ENCODE peak calls at places on chromosomes 7 and 10, in eight cellular contexts. O is adrenal gland; G is neuronal stem cell; I is aorta; U is CD8-positive, alpha-beta T cell; W is right cardiac atrium; X is body of pancreas; N is heart left ventricle. K is an unnamed sample.

GRCh38 chr10:71371750-71372166 is 25.0 kb upstream of the CDH23 start:
- DNase-seq in O (no peak), G (no peak), I (peak), U (no peak), W (no peak), X (no peak), N (no peak), K (no peak)

GRCh38 chr7:28070311-28071055 is 110.1 kb downstream of the JAZF1 start:
- DNase-seq in O (no peak), G (no peak), I (no peak), U (no peak), W (no peak), X (no peak), N (no peak), K (no peak)

GRCh38 chr10:10794776-10795175 is 222.9 kb upstream of the CELF2 start:
- DNase-seq in O (no peak), G (no peak), I (no peak), U (no peak), W (no peak), X (no peak), N (no peak), K (no peak)

GRCh38 chr10:21764790-21765189 is 230.8 kb downstream of the MLLT10 start:
- DNase-seq in O (no peak), G (no peak), I (no peak), U (no peak), W (no peak), X (no peak), N (no peak), K (no peak)

GRCh38 chr10:26460736-26461135 is 22.6 kb downstream of the APBB1IP start:
- DNase-seq in O (no peak), G (no peak), I (no peak), U (no peak), W (no peak), X (no peak), N (no peak), K (no peak)

GRCh38 chr10:88332526-88333265 is 250.4 kb downstream of the RNLS start:
- DNase-seq in O (no peak), G (no peak), I (no peak), U (no peak), W (no peak), X (no peak), N (no peak), K (no peak)

GRCh38 chr7:45217358-45217757 is 59.8 kb downstream of the RAMP3 start:
- DNase-seq in O (no peak), G (no peak), I (no peak), U (no peak), W (no peak), X (no peak), N (no peak), K (no peak)

GRCh38 chr7:76318488-76319353 is 16.2 kb downstream of the HSPB1 start:
- DNase-seq in O (peak), G (peak), I (peak), U (peak), W (peak), X (peak), N (peak), K (peak)

GRCh38 chr10:130434446-130435385 is 298.5 kb downstream of the GLRX3 start:
- DNase-seq in O (no peak), G (no peak), I (no peak), U (peak), W (no peak), X (no peak), N (no peak), K (no peak)

GRCh38 chr7:155506854-155507337 is 39.5 kb downstream of the CNPY1 start:
- DNase-seq in O (no peak), G (no peak), I (no peak), U (no peak), W (no peak), X (no peak), N (no peak), K (no peak)

GRCh38 chr7:44956157-44956766 is 22.6 kb downstream of the MYO1G start:
- DNase-seq in O (no peak), G (no peak), I (no peak), U (no peak), W (no peak), X (no peak), N (no peak), K (no peak)

GRCh38 chr10:421170-421569 is 268.3 kb downstream of the DIP2C start:
- DNase-seq in O (no peak), G (no peak), I (no peak), U (no peak), W (no peak), X (no peak), N (no peak), K (no peak)

GRCh38 chr10:18164093-18164492 is 23.9 kb downstream of the CACNB2 start:
- DNase-seq in O (no peak), G (no peak), I (no peak), U (no peak), W (no peak), X (no peak), N (no peak), K (no peak)

GRCh38 chr7:158924956-158925355 is 68.6 kb downstream of the DYNC2I1 start:
- DNase-seq in O (no peak), G (no peak), I (no peak), U (no peak), W (no peak), X (no peak), N (no peak), K (no peak)

GRCh38 chr10:119602241-119603095 is 5.7 kb upstream of the TIAL1 start:
- DNase-seq in O (peak), G (no peak), I (no peak), U (no peak), W (no peak), X (no peak), N (no peak), K (no peak)

GRCh38 chr7:47371733-47372368 is 210.1 kb downstream of the TNS3 start:
- DNase-seq in O (peak), G (no peak), I (peak), U (no peak), W (peak), X (peak), N (peak), K (no peak)

GRCh38 chr7:100543586-100543985 is 4.6 kb downstream of the AGFG2 start:
- DNase-seq in O (no peak), G (no peak), I (no peak), U (no peak), W (no peak), X (no peak), N (no peak), K (no peak)

GRCh38 chr7:100539436-100540006 is 518 bp downstream of the AGFG2 start:
- DNase-seq in O (no peak), G (no peak), I (no peak), U (no peak), W (no peak), X (no peak), N (no peak), K (no peak)

GRCh38 chr7:100538348-100538653 is 702 bp upstream of the AGFG2 start:
- DNase-seq in O (no peak), G (no peak), I (no peak), U (no peak), W (no peak), X (no peak), N (no peak), K (no peak)

GRCh38 chr7:100540073-100540723 is 1.2 kb downstream of the AGFG2 start:
- DNase-seq in O (no peak), G (no peak), I (no peak), U (no peak), W (no peak), X (peak), N (no peak), K (no peak)

GRCh38 chr7:100538654-100539435 is at the start of gene AGFG2:
- DNase-seq in O (peak), G (peak), I (peak), U (peak), W (peak), X (peak), N (peak), K (peak)
- H3K27ac ChIP-seq in O (peak), G (no peak), I (no peak), U (peak), W (peak), X (peak), N (no peak), K (peak)

DNA sequence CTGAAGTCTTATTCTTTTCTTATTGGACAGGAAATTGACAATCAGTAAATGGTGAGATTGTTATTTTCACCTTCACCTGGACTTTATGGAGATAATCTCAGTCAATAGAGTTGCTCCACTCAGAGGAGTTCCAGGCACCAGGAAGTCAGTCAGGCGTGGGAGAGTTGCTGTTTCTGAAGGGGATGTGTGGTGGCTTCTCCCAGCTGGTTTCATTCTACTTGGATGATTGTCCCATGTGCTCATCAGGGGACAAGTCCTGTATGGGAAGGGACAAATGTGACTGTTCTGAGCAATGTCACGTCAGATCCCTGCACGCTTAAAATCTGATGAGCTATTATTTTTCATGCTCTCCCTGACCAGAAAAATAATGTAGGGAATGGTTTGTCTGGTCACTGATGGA is 222.5 kb upstream of the PITRM1 start:
- DNase-seq in O (no peak), G (no peak), I (no peak), U (no peak), W (no peak), X (no peak), N (no peak), K (no peak)
- H3K27ac ChIP-seq in O (no peak), G (no peak), I (no peak), U (no peak), W (no peak), X (no peak), N (no peak), K (no peak)

GRCh38 chr7:114916261-114916892 is 5.5 kb upstream of the MDFIC start:
- DNase-seq in O (no peak), G (no peak), I (no peak), U (no peak), W (no peak), X (no peak), N (no peak), K (no peak)

GRCh38 chr7:114922151-114922651 is 307 bp downstream of the MDFIC start:
- DNase-seq in O (peak), G (peak), I (peak), U (peak), W (no peak), X (peak), N (no peak), K (no peak)

GRCh38 chr7:114919587-114919986 is 2.3 kb upstream of the MDFIC start:
- DNase-seq in O (no peak), G (no peak), I (no peak), U (no peak), W (no peak), X (no peak), N (no peak), K (no peak)

GRCh38 chr7:114921636-114922150 is at the start of gene MDFIC:
- DNase-seq in O (peak), G (no peak), I (no peak), U (no peak), W (peak), X (peak), N (peak), K (no peak)

GRCh38 chr7:114917211-114917839 is 4.6 kb upstream of the MDFIC start:
- DNase-seq in O (no peak), G (no peak), I (no peak), U (no peak), W (no peak), X (no peak), N (no peak), K (no peak)
- H3K27ac ChIP-seq in O (no peak), G (no peak), I (no peak), U (no peak), W (no peak), X (no peak), N (no peak), K (no peak)

GRCh38 chr7:79339208-79339925 is 114.1 kb downstream of the MAGI2 start:
- DNase-seq in O (no peak), G (no peak), I (no peak), U (no peak), W (no peak), X (no peak), N (no peak), K (no peak)
- H3K27ac ChIP-seq in O (no peak), G (no peak), I (no peak), U (no peak), W (no peak), X (no peak), N (no peak), K (no peak)

GRCh38 chr10:30816144-30816811 is 186.7 kb upstream of the LYZL2 start:
- DNase-seq in O (no peak), G (no peak), I (no peak), U (no peak), W (no peak), X (no peak), N (no peak), K (no peak)
- H3K27ac ChIP-seq in O (no peak), G (no peak), I (no peak), U (no peak), W (no peak), X (no peak), N (no peak), K (no peak)